ENCODE peak calls at places on chromosomes 7 and 10, in five cellular contexts. One of them, this sample, is unnamed.

GRCh38 chr10:14698487-14699170 is 76.1 kb downstream of the FAM107B start:
- DNase-seq in trophoblast cell: peak
- DNase-seq in H9: no peak
- DNase-seq in mesenchymal stem cell: peak
- DNase-seq in H1: no peak
- DNase-seq in this sample: no peak

GRCh38 chr7:5591547-5591899 is 167.9 kb upstream of the TNRC18 start:
- DNase-seq in H1: no peak
- DNase-seq in mesenchymal stem cell: peak
- DNase-seq in H9: no peak
- DNase-seq in trophoblast cell: peak
- DNase-seq in this sample: peak

GRCh38 chr10:125792342-125793063 is 16.9 kb upstream of the MMP21 start:
- DNase-seq in trophoblast cell: no peak
- DNase-seq in mesenchymal stem cell: no peak
- DNase-seq in H1: no peak
- DNase-seq in H9: no peak
- DNase-seq in this sample: no peak

GRCh38 chr10:13812804-13813203 is 226.0 kb downstream of the PRPF18 start:
- DNase-seq in trophoblast cell: no peak
- DNase-seq in H1: no peak
- DNase-seq in H9: no peak
- DNase-seq in mesenchymal stem cell: no peak
- DNase-seq in this sample: no peak

GRCh38 chr7:23357190-23358093 is 58.3 kb downstream of the MALSU1 start:
- DNase-seq in mesenchymal stem cell: peak
- DNase-seq in trophoblast cell: peak
- DNase-seq in H1: no peak
- DNase-seq in H9: no peak
- DNase-seq in this sample: no peak

GRCh38 chr10:93039721-93040120 is 20.9 kb upstream of the CYP26C1 start:
- DNase-seq in H1: no peak
- DNase-seq in mesenchymal stem cell: peak
- DNase-seq in H9: peak
- DNase-seq in trophoblast cell: peak
- DNase-seq in this sample: no peak

GRCh38 chr10:125123363-125124113 is 36.8 kb downstream of the CTBP2 start:
- DNase-seq in mesenchymal stem cell: peak
- DNase-seq in H1: no peak
- DNase-seq in trophoblast cell: peak
- DNase-seq in H9: no peak
- DNase-seq in this sample: no peak

GRCh38 chr10:119316729-119317097 is 109.3 kb downstream of the GRK5 start:
- DNase-seq in trophoblast cell: peak
- DNase-seq in H1: no peak
- DNase-seq in mesenchymal stem cell: peak
- DNase-seq in H9: no peak
- DNase-seq in this sample: peak

GRCh38 chr10:24813866-24814265 is 90.2 kb upstream of the ARHGAP21 start:
- DNase-seq in H1: no peak
- DNase-seq in trophoblast cell: peak
- DNase-seq in H9: no peak
- DNase-seq in mesenchymal stem cell: no peak
- DNase-seq in this sample: no peak

GRCh38 chr10:53749439-53749838 is 976.9 kb upstream of the MBL2 start:
- DNase-seq in trophoblast cell: no peak
- DNase-seq in H1: no peak
- DNase-seq in H9: no peak
- DNase-seq in mesenchymal stem cell: no peak
- DNase-seq in this sample: no peak

GRCh38 chr7:5345671-5346070 is 62.9 kb downstream of the SLC29A4 start:
- DNase-seq in H9: no peak
- DNase-seq in mesenchymal stem cell: no peak
- DNase-seq in H1: no peak
- DNase-seq in trophoblast cell: no peak
- DNase-seq in this sample: no peak

GRCh38 chr10:76136876-76137420 is 705.5 kb downstream of the LRMDA start:
- DNase-seq in mesenchymal stem cell: no peak
- DNase-seq in H1: no peak
- DNase-seq in H9: no peak
- DNase-seq in trophoblast cell: no peak
- DNase-seq in this sample: no peak

GRCh38 chr7:98352621-98353020 is 48.3 kb downstream of the BAIAP2L1 start:
- DNase-seq in mesenchymal stem cell: peak
- DNase-seq in H9: no peak
- DNase-seq in trophoblast cell: peak
- DNase-seq in H1: no peak
- DNase-seq in this sample: no peak

GRCh38 chr7:66016131-66016461 is 34.1 kb upstream of the GUSB start:
- DNase-seq in mesenchymal stem cell: peak
- DNase-seq in H9: no peak
- DNase-seq in H1: no peak
- DNase-seq in trophoblast cell: peak
- DNase-seq in this sample: no peak

GRCh38 chr7:69599879-69600764 is 1.8 kb downstream of the AUTS2 start:
- DNase-seq in mesenchymal stem cell: no peak
- DNase-seq in H9: no peak
- DNase-seq in trophoblast cell: no peak
- DNase-seq in H1: no peak
- DNase-seq in this sample: peak

GRCh38 chr10:9762966-9763656 is 1254.6 kb upstream of the CELF2 start:
- DNase-seq in H1: no peak
- DNase-seq in H9: no peak
- DNase-seq in mesenchymal stem cell: peak
- DNase-seq in trophoblast cell: peak
- DNase-seq in this sample: no peak

GRCh38 chr10:15540729-15541128 is 169.6 kb upstream of the FAM171A1 start:
- DNase-seq in H1: no peak
- DNase-seq in H9: peak
- DNase-seq in mesenchymal stem cell: peak
- DNase-seq in trophoblast cell: peak
- DNase-seq in this sample: no peak

GRCh38 chr10:122073508-122073907 is 84.5 kb downstream of the TACC2 start:
- DNase-seq in mesenchymal stem cell: no peak
- DNase-seq in trophoblast cell: peak
- DNase-seq in H9: no peak
- DNase-seq in H1: no peak
- DNase-seq in this sample: no peak

GRCh38 chr7:20440472-20441105 is 109.9 kb downstream of the ITGB8 start:
- DNase-seq in mesenchymal stem cell: peak
- DNase-seq in H9: peak
- DNase-seq in trophoblast cell: peak
- DNase-seq in H1: peak
- DNase-seq in this sample: peak

GRCh38 chr7:142899661-142900060 is 14.1 kb upstream of the TRPV6 start:
- DNase-seq in mesenchymal stem cell: no peak
- DNase-seq in H1: no peak
- DNase-seq in H9: no peak
- DNase-seq in trophoblast cell: peak
- DNase-seq in this sample: no peak

GRCh38 chr10:5013385-5013784 is 9.7 kb upstream of the AKR1C2 start:
- DNase-seq in trophoblast cell: peak
- DNase-seq in H9: no peak
- DNase-seq in H1: no peak
- DNase-seq in mesenchymal stem cell: no peak
- DNase-seq in this sample: no peak

GRCh38 chr7:80843018-80843671 is 75.7 kb downstream of the SEMA3C start:
- DNase-seq in H9: no peak
- DNase-seq in H1: no peak
- DNase-seq in mesenchymal stem cell: no peak
- DNase-seq in trophoblast cell: peak
- DNase-seq in this sample: no peak

GRCh38 chr7:17773289-17773626 is 167.0 kb downstream of the SNX13 start:
- DNase-seq in H1: no peak
- DNase-seq in H9: no peak
- DNase-seq in trophoblast cell: peak
- DNase-seq in mesenchymal stem cell: peak
- DNase-seq in this sample: no peak

GRCh38 chr7:131688738-131689661 is 132.6 kb upstream of the PODXL start:
- DNase-seq in trophoblast cell: peak
- DNase-seq in H1: peak
- DNase-seq in mesenchymal stem cell: peak
- DNase-seq in H9: peak
- DNase-seq in this sample: peak

DNA sequence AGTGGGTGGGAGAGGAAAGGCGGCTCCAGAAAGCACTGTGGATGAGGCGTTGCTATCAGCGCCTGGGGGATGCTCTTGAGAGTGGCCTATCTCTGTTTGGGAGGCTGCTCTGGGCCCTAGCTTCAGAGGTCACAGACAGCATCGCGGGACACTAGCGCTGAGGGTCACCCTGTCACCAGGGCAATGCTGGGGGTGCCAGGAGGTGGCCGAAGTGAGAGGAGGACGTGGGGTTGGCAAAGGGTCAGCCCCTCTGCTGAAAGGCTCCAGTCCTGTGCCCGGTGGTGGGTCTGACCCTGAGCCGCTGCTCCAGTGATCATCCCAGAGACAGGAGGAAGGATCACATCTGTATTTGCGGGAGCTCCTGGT is 3.0 kb upstream of the TACR2 start:
- DNase-seq in trophoblast cell: no peak
- DNase-seq in H1: no peak
- DNase-seq in H9: no peak
- DNase-seq in mesenchymal stem cell: no peak
- DNase-seq in this sample: no peak
- H2AFZ ChIP-seq in trophoblast cell: no peak
- H2AFZ ChIP-seq in H1: no peak
- H2AFZ ChIP-seq in H9: no peak
- H2AFZ ChIP-seq in mesenchymal stem cell: no peak
- H2AFZ ChIP-seq in this sample: no peak

GRCh38 chr10:88028654-88029053 is 165.2 kb downstream of the PTEN start:
- DNase-seq in H1: no peak
- DNase-seq in H9: no peak
- DNase-seq in trophoblast cell: no peak
- DNase-seq in mesenchymal stem cell: no peak
- DNase-seq in this sample: no peak
- H2BK12ac ChIP-seq in H1: no peak
- H2BK12ac ChIP-seq in H9: no peak
- H2BK12ac ChIP-seq in trophoblast cell: no peak
- H2BK12ac ChIP-seq in mesenchymal stem cell: no peak
- H2BK12ac ChIP-seq in this sample: no peak

GRCh38 chr7:2374401-2374800 is 19.8 kb downstream of the EIF3B start:
- DNase-seq in trophoblast cell: no peak
- DNase-seq in H9: no peak
- DNase-seq in H1: no peak
- DNase-seq in mesenchymal stem cell: no peak
- DNase-seq in this sample: no peak
- H2AFZ ChIP-seq in trophoblast cell: no peak
- H2AFZ ChIP-seq in H9: no peak
- H2AFZ ChIP-seq in H1: no peak
- H2AFZ ChIP-seq in mesenchymal stem cell: no peak
- H2AFZ ChIP-seq in this sample: no peak

GRCh38 chr7:128055668-128056067 is 24.4 kb upstream of the LRRC4 start:
- DNase-seq in mesenchymal stem cell: peak
- DNase-seq in H9: no peak
- DNase-seq in H1: no peak
- DNase-seq in trophoblast cell: no peak
- DNase-seq in this sample: no peak
- H2BK12ac ChIP-seq in mesenchymal stem cell: no peak
- H2BK12ac ChIP-seq in H9: no peak
- H2BK12ac ChIP-seq in H1: no peak
- H2BK12ac ChIP-seq in trophoblast cell: no peak
- H2BK12ac ChIP-seq in this sample: no peak

DNA sequence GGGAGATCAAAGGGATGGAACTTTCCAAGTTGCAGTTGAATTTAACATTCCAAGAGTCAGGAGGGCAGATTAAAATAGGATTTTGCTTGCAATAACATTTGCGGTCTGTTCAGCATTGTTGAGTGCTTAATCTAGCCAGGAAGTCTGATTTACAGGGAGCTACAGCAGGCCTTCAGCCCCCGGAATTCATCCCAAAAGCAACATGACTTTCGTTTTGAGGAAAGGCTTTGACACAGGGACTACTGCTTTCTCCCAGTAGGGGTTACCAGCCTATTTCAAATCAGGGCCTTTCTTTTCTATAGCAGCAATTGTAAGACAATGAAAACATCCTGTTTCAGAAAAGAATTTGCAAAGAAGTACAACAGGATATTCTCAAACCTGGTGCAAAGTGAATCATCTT is 279.7 kb upstream of the PITRM1 start:
- DNase-seq in H9: no peak
- DNase-seq in trophoblast cell: no peak
- DNase-seq in H1: no peak
- DNase-seq in mesenchymal stem cell: peak
- DNase-seq in this sample: no peak
- H2AFZ ChIP-seq in H9: no peak
- H2AFZ ChIP-seq in trophoblast cell: no peak
- H2AFZ ChIP-seq in H1: no peak
- H2AFZ ChIP-seq in mesenchymal stem cell: no peak
- H2AFZ ChIP-seq in this sample: peak

GRCh38 chr10:82564353-82565218 is 689.6 kb downstream of the NRG3 start:
- DNase-seq in H1: no peak
- DNase-seq in H9: no peak
- DNase-seq in trophoblast cell: no peak
- DNase-seq in mesenchymal stem cell: peak
- DNase-seq in this sample: no peak
- H2BK12ac ChIP-seq in H1: no peak
- H2BK12ac ChIP-seq in H9: no peak
- H2BK12ac ChIP-seq in trophoblast cell: no peak
- H2BK12ac ChIP-seq in mesenchymal stem cell: no peak
- H2BK12ac ChIP-seq in this sample: no peak

GRCh38 chr10:48533951-48534720 is 70.7 kb downstream of the ARHGAP22 start:
- DNase-seq in H9: peak
- DNase-seq in mesenchymal stem cell: no peak
- DNase-seq in trophoblast cell: no peak
- DNase-seq in H1: no peak
- DNase-seq in this sample: no peak
- H2AFZ ChIP-seq in H9: no peak
- H2AFZ ChIP-seq in mesenchymal stem cell: no peak
- H2AFZ ChIP-seq in trophoblast cell: no peak
- H2AFZ ChIP-seq in H1: peak
- H2AFZ ChIP-seq in this sample: no peak

GRCh38 chr7:46909601-46910051 is 672.3 kb downstream of the TNS3 start:
- DNase-seq in mesenchymal stem cell: peak
- DNase-seq in H1: no peak
- DNase-seq in trophoblast cell: no peak
- DNase-seq in H9: no peak
- DNase-seq in this sample: no peak
- H2BK12ac ChIP-seq in mesenchymal stem cell: peak
- H2BK12ac ChIP-seq in H1: no peak
- H2BK12ac ChIP-seq in trophoblast cell: no peak
- H2BK12ac ChIP-seq in H9: no peak
- H2BK12ac ChIP-seq in this sample: no peak

DNA sequence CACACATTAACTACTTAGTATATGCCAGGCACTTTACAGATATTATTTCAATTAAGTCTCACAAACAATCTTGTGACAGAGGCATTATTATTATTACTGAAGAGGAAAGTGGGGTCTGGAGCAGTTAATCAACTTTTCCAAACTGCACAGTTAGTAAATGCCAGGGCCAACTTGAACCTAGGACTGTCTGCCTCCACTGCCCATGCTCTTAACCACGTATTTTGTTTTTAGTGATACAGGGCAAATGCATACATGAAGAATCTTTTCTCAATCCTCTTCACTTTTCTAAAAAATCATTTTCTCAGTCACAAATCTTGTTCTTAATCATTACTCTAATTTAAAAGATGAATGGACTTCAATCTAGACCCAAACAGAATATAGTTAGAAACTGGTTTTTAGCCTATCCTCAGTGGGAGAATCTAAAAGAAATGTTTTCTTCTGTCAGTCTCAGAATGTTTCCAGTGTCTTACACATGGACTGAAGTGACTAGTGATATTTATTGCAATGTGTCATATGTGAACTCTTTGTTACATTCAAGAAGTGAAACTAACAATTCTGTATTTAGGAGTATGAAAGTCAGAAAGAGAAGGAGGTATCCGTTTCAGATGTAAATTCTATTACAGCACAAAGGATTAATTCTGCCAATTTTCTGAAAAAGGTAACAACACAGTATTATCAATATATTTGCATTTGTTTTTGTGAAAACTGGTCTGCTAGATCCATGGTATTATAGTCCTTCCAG is 55.5 kb upstream of the CCNJ start:
- DNase-seq in mesenchymal stem cell: no peak
- DNase-seq in H9: no peak
- DNase-seq in H1: no peak
- DNase-seq in trophoblast cell: no peak
- DNase-seq in this sample: no peak
- H2AFZ ChIP-seq in mesenchymal stem cell: no peak
- H2AFZ ChIP-seq in H9: no peak
- H2AFZ ChIP-seq in H1: no peak
- H2AFZ ChIP-seq in trophoblast cell: no peak
- H2AFZ ChIP-seq in this sample: no peak